ENCODE peak calls at places on chromosomes 16 and 17, in seven cellular contexts. L is SK-N-SH, I is H1, S is HepG2, E is HCT116, D is GM12878, R is K562. B is an unnamed sample.

GRCh38 chr17:48160177-48160967 is 52.8 kb downstream of the SNX11 start:
- DNase-seq in L (no peak), I (peak; percentile 88), S (no peak), E (no peak), D (no peak), R (no peak), B (peak; percentile 83)

GRCh38 chr17:71392715-71393567 is 727.9 kb upstream of the SOX9 start:
- DNase-seq in L (no peak), I (no peak), S (no peak), E (no peak), D (no peak), R (no peak), B (no peak)

GRCh38 chr17:75619506-75620431 is 13.5 kb upstream of the SMIM5 start:
- DNase-seq in L (peak; percentile 89), I (peak; percentile 70), S (peak; percentile 39), E (no peak), D (no peak), R (peak; percentile 67), B (peak; percentile 50)

GRCh38 chr17:18155179-18155578 is 28.4 kb upstream of the ALKBH5 start:
- DNase-seq in L (no peak), I (no peak), S (no peak), E (no peak), D (no peak), R (no peak), B (no peak)

GRCh38 chr17:17782425-17783120 is 54.2 kb downstream of the SREBF1 start:
- DNase-seq in L (peak; percentile 75), I (no peak), S (no peak), E (no peak), D (no peak), R (peak; percentile 38), B (peak; percentile 51)

GRCh38 chr16:86074651-86075487 is 175.9 kb downstream of the IRF8 start:
- DNase-seq in L (no peak), I (no peak), S (no peak), E (no peak), D (no peak), R (no peak), B (no peak)

GRCh38 chr16:2584742-2585650 is 47.2 kb downstream of the PDPK1 start:
- DNase-seq in L (no peak), I (no peak), S (no peak), E (no peak), D (no peak), R (no peak), B (no peak)

GRCh38 chr17:58666858-58667267 is 25.0 kb downstream of the TEX14 start:
- DNase-seq in L (no peak), I (no peak), S (no peak), E (peak; percentile 81), D (no peak), R (peak; percentile 95), B (peak; percentile 96)

GRCh38 chr17:37301288-37301687 is 74.5 kb upstream of the C17orf78 start:
- DNase-seq in L (no peak), I (no peak), S (no peak), E (no peak), D (no peak), R (peak; percentile 54), B (peak; percentile 34)

GRCh38 chr17:80164185-80164584 is 5.6 kb upstream of the CARD14 start:
- DNase-seq in L (no peak), I (no peak), S (no peak), E (no peak), D (no peak), R (no peak), B (no peak)

DNA sequence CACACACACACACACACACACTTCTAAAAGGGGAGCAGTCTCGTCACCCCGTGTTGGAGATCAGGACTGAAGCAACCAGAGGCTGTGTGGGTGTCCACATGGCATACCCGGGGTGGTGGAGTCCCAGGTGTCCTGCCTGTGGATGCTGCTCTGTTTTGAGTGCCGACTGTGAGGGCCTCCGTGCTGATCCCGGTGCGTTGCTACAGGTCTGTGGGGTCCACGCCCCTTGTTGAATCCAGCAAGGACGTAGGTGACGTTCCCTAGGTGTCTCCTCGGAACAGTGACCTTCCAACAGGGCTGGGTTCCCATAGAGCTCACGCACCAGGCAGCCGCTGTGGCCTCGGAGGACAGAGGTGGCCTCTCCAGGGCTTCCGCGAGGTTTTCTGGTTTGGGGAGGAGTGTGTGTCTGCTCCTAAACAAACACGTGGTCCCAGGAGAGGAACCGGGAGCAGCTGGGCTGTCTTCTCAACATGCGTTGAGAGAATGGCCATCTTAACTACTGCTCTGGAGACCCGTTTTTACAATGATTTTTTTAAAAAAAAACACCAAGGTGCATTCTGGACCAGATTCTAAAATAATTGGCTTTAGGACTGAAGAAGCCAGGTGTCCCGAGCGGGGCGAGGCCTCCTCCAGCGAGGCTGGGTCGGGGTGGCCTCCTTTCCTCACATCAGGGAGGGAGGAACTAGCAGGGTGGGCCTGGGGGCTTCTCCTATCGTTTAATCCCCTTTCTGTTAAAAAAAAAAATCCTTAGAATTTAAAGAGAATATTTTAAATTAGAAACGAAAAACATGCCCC is 100.6 kb upstream of the ZNF750 start:
- DNase-seq in L (no peak), I (no peak), S (no peak), E (no peak), D (no peak), R (no peak), B (no peak)
- TF ChIP-seq JUND in L (no peak), I (no peak), S (no peak), E (no peak), D (no peak), R (no peak), B (no peak)

GRCh38 chr16:87499189-87499486 is 6.3 kb upstream of the ZCCHC14 start:
- DNase-seq in L (no peak), I (no peak), S (no peak), E (no peak), D (no peak), R (no peak), B (no peak)
- TF ChIP-seq JUND in L (no peak), I (no peak), S (no peak), E (no peak), D (no peak), R (no peak), B (no peak)

GRCh38 chr17:82101767-82102679 is 4.0 kb upstream of the FASN start:
- DNase-seq in L (no peak), I (no peak), S (peak; percentile 87), E (no peak), D (no peak), R (no peak), B (peak; percentile 72)
- TF ChIP-seq JUND in L (no peak), I (no peak), S (no peak), E (no peak), D (no peak), R (no peak), B (no peak)

GRCh38 chr17:81444610-81445339 is 49.5 kb downstream of the BAHCC1 start:
- DNase-seq in L (no peak), I (no peak), S (no peak), E (no peak), D (no peak), R (no peak), B (peak; percentile 65)

GRCh38 chr17:81445642-81446500 is 50.6 kb downstream of the BAHCC1 start:
- DNase-seq in L (no peak), I (no peak), S (no peak), E (no peak), D (no peak), R (no peak), B (no peak)

GRCh38 chr17:81442791-81443190 is 47.5 kb downstream of the BAHCC1 start:
- DNase-seq in L (no peak), I (no peak), S (no peak), E (no peak), D (no peak), R (no peak), B (no peak)

GRCh38 chr17:81440511-81441244 is 45.4 kb downstream of the BAHCC1 start:
- DNase-seq in L (peak; percentile 98), I (peak; percentile 50), S (peak; percentile 67), E (no peak), D (no peak), R (peak; percentile 64), B (peak; percentile 62)

GRCh38 chr17:81443269-81443668 is 48.0 kb downstream of the BAHCC1 start:
- DNase-seq in L (no peak), I (no peak), S (no peak), E (no peak), D (no peak), R (no peak), B (no peak)
- TF ChIP-seq JUND in L (no peak), I (no peak), S (no peak), E (no peak), D (no peak), R (no peak), B (no peak)

B was measured in T47D.